ENCODE peak calls at places on chromosomes 16 and 17, in nine cellular contexts. One of them, this sample, is unnamed.

GRCh38 chr16:30786936-30787612 is at the start of gene ZNF629:
- DNase-seq in mucosa of gallbladder: peak
- DNase-seq in CD8-positive, alpha-beta T cell: peak
- DNase-seq in NCI-H1694: no peak
- DNase-seq in stimulated activated CD8-positive, alpha-beta memory T cell treated with anti-CD3 and anti-CD28 coated beads, Interleukin-4, amount 100 ng/mL, for 1 hour: no peak
- DNase-seq in AG08395: peak
- DNase-seq in MM.1S: no peak
- DNase-seq in tibial artery: peak
- DNase-seq in A549: peak
- DNase-seq in this sample: peak

GRCh38 chr16:50300942-50301625 is 34.7 kb downstream of the ADCY7 start:
- DNase-seq in AG08395: peak
- DNase-seq in NCI-H1694: no peak
- DNase-seq in tibial artery: peak
- DNase-seq in stimulated activated CD8-positive, alpha-beta memory T cell treated with anti-CD3 and anti-CD28 coated beads, Interleukin-4, amount 100 ng/mL, for 1 hour: no peak
- DNase-seq in mucosa of gallbladder: no peak
- DNase-seq in CD8-positive, alpha-beta T cell: no peak
- DNase-seq in A549: no peak
- DNase-seq in MM.1S: no peak
- DNase-seq in this sample: peak

GRCh38 chr16:4803479-4804243 is 1.2 kb upstream of the ROGDI start:
- DNase-seq in MM.1S: no peak
- DNase-seq in AG08395: no peak
- DNase-seq in tibial artery: no peak
- DNase-seq in stimulated activated CD8-positive, alpha-beta memory T cell treated with anti-CD3 and anti-CD28 coated beads, Interleukin-4, amount 100 ng/mL, for 1 hour: no peak
- DNase-seq in A549: no peak
- DNase-seq in CD8-positive, alpha-beta T cell: no peak
- DNase-seq in NCI-H1694: no peak
- DNase-seq in mucosa of gallbladder: no peak
- DNase-seq in this sample: no peak

GRCh38 chr16:11258553-11259287 is 2.7 kb upstream of the SOCS1 start:
- DNase-seq in A549: no peak
- DNase-seq in tibial artery: peak
- DNase-seq in AG08395: peak
- DNase-seq in MM.1S: peak
- DNase-seq in mucosa of gallbladder: no peak
- DNase-seq in stimulated activated CD8-positive, alpha-beta memory T cell treated with anti-CD3 and anti-CD28 coated beads, Interleukin-4, amount 100 ng/mL, for 1 hour: no peak
- DNase-seq in CD8-positive, alpha-beta T cell: peak
- DNase-seq in NCI-H1694: no peak
- DNase-seq in this sample: peak

GRCh38 chr17:43588121-43588520 is 42.0 kb upstream of the ETV4 start:
- DNase-seq in mucosa of gallbladder: no peak
- DNase-seq in NCI-H1694: no peak
- DNase-seq in stimulated activated CD8-positive, alpha-beta memory T cell treated with anti-CD3 and anti-CD28 coated beads, Interleukin-4, amount 100 ng/mL, for 1 hour: no peak
- DNase-seq in tibial artery: no peak
- DNase-seq in MM.1S: no peak
- DNase-seq in A549: no peak
- DNase-seq in CD8-positive, alpha-beta T cell: no peak
- DNase-seq in AG08395: peak
- DNase-seq in this sample: no peak

GRCh38 chr17:77217566-77217965 is 76.8 kb downstream of the SEC14L1 start:
- DNase-seq in MM.1S: no peak
- DNase-seq in NCI-H1694: no peak
- DNase-seq in AG08395: no peak
- DNase-seq in mucosa of gallbladder: no peak
- DNase-seq in CD8-positive, alpha-beta T cell: no peak
- DNase-seq in stimulated activated CD8-positive, alpha-beta memory T cell treated with anti-CD3 and anti-CD28 coated beads, Interleukin-4, amount 100 ng/mL, for 1 hour: no peak
- DNase-seq in tibial artery: no peak
- DNase-seq in A549: no peak
- DNase-seq in this sample: no peak

GRCh38 chr17:29867643-29868181 is 62.3 kb downstream of the SSH2 start:
- DNase-seq in tibial artery: no peak
- DNase-seq in mucosa of gallbladder: no peak
- DNase-seq in A549: no peak
- DNase-seq in MM.1S: no peak
- DNase-seq in stimulated activated CD8-positive, alpha-beta memory T cell treated with anti-CD3 and anti-CD28 coated beads, Interleukin-4, amount 100 ng/mL, for 1 hour: no peak
- DNase-seq in AG08395: no peak
- DNase-seq in NCI-H1694: no peak
- DNase-seq in CD8-positive, alpha-beta T cell: no peak
- DNase-seq in this sample: no peak

GRCh38 chr17:78172284-78173024 is 4.1 kb downstream of the SYNGR2 start:
- DNase-seq in mucosa of gallbladder: peak
- DNase-seq in A549: peak
- DNase-seq in NCI-H1694: no peak
- DNase-seq in CD8-positive, alpha-beta T cell: no peak
- DNase-seq in stimulated activated CD8-positive, alpha-beta memory T cell treated with anti-CD3 and anti-CD28 coated beads, Interleukin-4, amount 100 ng/mL, for 1 hour: no peak
- DNase-seq in AG08395: no peak
- DNase-seq in tibial artery: peak
- DNase-seq in MM.1S: peak
- DNase-seq in this sample: peak

GRCh38 chr16:59047114-59047513 is 313.0 kb upstream of the GOT2 start:
- DNase-seq in AG08395: no peak
- DNase-seq in MM.1S: no peak
- DNase-seq in CD8-positive, alpha-beta T cell: no peak
- DNase-seq in mucosa of gallbladder: no peak
- DNase-seq in A549: peak
- DNase-seq in tibial artery: no peak
- DNase-seq in NCI-H1694: no peak
- DNase-seq in stimulated activated CD8-positive, alpha-beta memory T cell treated with anti-CD3 and anti-CD28 coated beads, Interleukin-4, amount 100 ng/mL, for 1 hour: no peak
- DNase-seq in this sample: no peak

GRCh38 chr17:45384800-45385262 is 47.8 kb downstream of the ARHGAP27 start:
- DNase-seq in NCI-H1694: no peak
- DNase-seq in CD8-positive, alpha-beta T cell: no peak
- DNase-seq in tibial artery: no peak
- DNase-seq in A549: no peak
- DNase-seq in AG08395: no peak
- DNase-seq in MM.1S: no peak
- DNase-seq in stimulated activated CD8-positive, alpha-beta memory T cell treated with anti-CD3 and anti-CD28 coated beads, Interleukin-4, amount 100 ng/mL, for 1 hour: no peak
- DNase-seq in mucosa of gallbladder: no peak
- DNase-seq in this sample: no peak

GRCh38 chr17:17603178-17603894 is 11.8 kb upstream of the PEMT start:
- DNase-seq in NCI-H1694: no peak
- DNase-seq in A549: no peak
- DNase-seq in mucosa of gallbladder: no peak
- DNase-seq in stimulated activated CD8-positive, alpha-beta memory T cell treated with anti-CD3 and anti-CD28 coated beads, Interleukin-4, amount 100 ng/mL, for 1 hour: no peak
- DNase-seq in tibial artery: no peak
- DNase-seq in AG08395: no peak
- DNase-seq in MM.1S: no peak
- DNase-seq in CD8-positive, alpha-beta T cell: no peak
- DNase-seq in this sample: no peak

GRCh38 chr17:13385481-13385907 is 216.2 kb downstream of the HS3ST3A1 start:
- DNase-seq in MM.1S: no peak
- DNase-seq in AG08395: no peak
- DNase-seq in stimulated activated CD8-positive, alpha-beta memory T cell treated with anti-CD3 and anti-CD28 coated beads, Interleukin-4, amount 100 ng/mL, for 1 hour: no peak
- DNase-seq in A549: peak
- DNase-seq in CD8-positive, alpha-beta T cell: no peak
- DNase-seq in mucosa of gallbladder: no peak
- DNase-seq in tibial artery: no peak
- DNase-seq in NCI-H1694: no peak
- DNase-seq in this sample: no peak

GRCh38 chr17:82323514-82324234 is 6.3 kb upstream of the CD7 start:
- DNase-seq in stimulated activated CD8-positive, alpha-beta memory T cell treated with anti-CD3 and anti-CD28 coated beads, Interleukin-4, amount 100 ng/mL, for 1 hour: no peak
- DNase-seq in NCI-H1694: no peak
- DNase-seq in tibial artery: no peak
- DNase-seq in AG08395: no peak
- DNase-seq in MM.1S: no peak
- DNase-seq in mucosa of gallbladder: no peak
- DNase-seq in CD8-positive, alpha-beta T cell: peak
- DNase-seq in A549: no peak
- DNase-seq in this sample: no peak

GRCh38 chr16:68491576-68491950 is 43.3 kb upstream of the SMPD3 start:
- DNase-seq in A549: no peak
- DNase-seq in mucosa of gallbladder: no peak
- DNase-seq in tibial artery: no peak
- DNase-seq in AG08395: no peak
- DNase-seq in stimulated activated CD8-positive, alpha-beta memory T cell treated with anti-CD3 and anti-CD28 coated beads, Interleukin-4, amount 100 ng/mL, for 1 hour: no peak
- DNase-seq in CD8-positive, alpha-beta T cell: no peak
- DNase-seq in NCI-H1694: no peak
- DNase-seq in MM.1S: no peak
- DNase-seq in this sample: no peak

GRCh38 chr16:23105309-23105708 is 43.9 kb downstream of the USP31 start:
- DNase-seq in A549: no peak
- DNase-seq in stimulated activated CD8-positive, alpha-beta memory T cell treated with anti-CD3 and anti-CD28 coated beads, Interleukin-4, amount 100 ng/mL, for 1 hour: no peak
- DNase-seq in CD8-positive, alpha-beta T cell: no peak
- DNase-seq in tibial artery: no peak
- DNase-seq in mucosa of gallbladder: no peak
- DNase-seq in AG08395: no peak
- DNase-seq in MM.1S: no peak
- DNase-seq in NCI-H1694: no peak
- DNase-seq in this sample: no peak

GRCh38 chr17:20967776-20968175 is 75.0 kb downstream of the USP22 start:
- DNase-seq in NCI-H1694: no peak
- DNase-seq in stimulated activated CD8-positive, alpha-beta memory T cell treated with anti-CD3 and anti-CD28 coated beads, Interleukin-4, amount 100 ng/mL, for 1 hour: no peak
- DNase-seq in CD8-positive, alpha-beta T cell: no peak
- DNase-seq in MM.1S: no peak
- DNase-seq in AG08395: no peak
- DNase-seq in tibial artery: no peak
- DNase-seq in mucosa of gallbladder: no peak
- DNase-seq in A549: no peak
- DNase-seq in this sample: no peak

This sample was measured in cardiac septum.